ENCODE peak calls at places on chromosome 16, in seven cellular contexts. One of them, this sample, is unnamed. For H3K27me3, the result is how much of the 10 kb centered on the place peaks cover.

GRCh38 chr16:16151315-16151714 is 72.0 kb downstream of the ABCC6 start:
- DNase-seq in cardiac muscle cell: no peak
- DNase-seq in NT2/D1: no peak
- DNase-seq in pancreas: no peak
- DNase-seq in left ventricle myocardium inferior: no peak
- DNase-seq in esophagus muscularis mucosa: no peak
- DNase-seq in IMR-90: peak
- DNase-seq in this sample: no peak

GRCh38 chr16:19856120-19856519 is 28.5 kb downstream of the GPRC5B start:
- DNase-seq in left ventricle myocardium inferior: no peak
- DNase-seq in NT2/D1: no peak
- DNase-seq in IMR-90: no peak
- DNase-seq in cardiac muscle cell: no peak
- DNase-seq in pancreas: no peak
- DNase-seq in esophagus muscularis mucosa: no peak
- DNase-seq in this sample: no peak

GRCh38 chr16:1790611-1791255 is 2.8 kb downstream of the IGFALS start:
- DNase-seq in left ventricle myocardium inferior: no peak
- DNase-seq in IMR-90: no peak
- DNase-seq in NT2/D1: no peak
- DNase-seq in cardiac muscle cell: no peak
- DNase-seq in esophagus muscularis mucosa: no peak
- DNase-seq in pancreas: no peak
- DNase-seq in this sample: no peak

GRCh38 chr16:79982356-79982755 is 381.8 kb upstream of the MAF start:
- DNase-seq in IMR-90: no peak
- DNase-seq in NT2/D1: no peak
- DNase-seq in left ventricle myocardium inferior: no peak
- DNase-seq in esophagus muscularis mucosa: no peak
- DNase-seq in pancreas: no peak
- DNase-seq in cardiac muscle cell: no peak
- DNase-seq in this sample: no peak

GRCh38 chr16:15644306-15644961 is 1.5 kb upstream of the MARF1 start:
- DNase-seq in esophagus muscularis mucosa: no peak
- DNase-seq in left ventricle myocardium inferior: no peak
- DNase-seq in NT2/D1: no peak
- DNase-seq in cardiac muscle cell: no peak
- DNase-seq in IMR-90: no peak
- DNase-seq in pancreas: no peak
- DNase-seq in this sample: peak

GRCh38 chr16:54846761-54847160 is 83.9 kb upstream of the IRX5 start:
- DNase-seq in left ventricle myocardium inferior: no peak
- DNase-seq in IMR-90: no peak
- DNase-seq in NT2/D1: no peak
- DNase-seq in esophagus muscularis mucosa: no peak
- DNase-seq in pancreas: peak
- DNase-seq in cardiac muscle cell: no peak
- DNase-seq in this sample: no peak

GRCh38 chr16:8686031-8686621 is 11.7 kb downstream of the ABAT start:
- DNase-seq in IMR-90: no peak
- DNase-seq in pancreas: peak
- DNase-seq in cardiac muscle cell: no peak
- DNase-seq in NT2/D1: no peak
- DNase-seq in left ventricle myocardium inferior: peak
- DNase-seq in esophagus muscularis mucosa: no peak
- DNase-seq in this sample: peak

GRCh38 chr16:85366031-85366763 is 246.9 kb upstream of the GSE1 start:
- DNase-seq in IMR-90: no peak
- DNase-seq in pancreas: no peak
- DNase-seq in esophagus muscularis mucosa: no peak
- DNase-seq in NT2/D1: peak
- DNase-seq in cardiac muscle cell: no peak
- DNase-seq in left ventricle myocardium inferior: no peak
- DNase-seq in this sample: no peak

GRCh38 chr16:79334127-79334526 is 266.4 kb downstream of the MAF start:
- DNase-seq in cardiac muscle cell: no peak
- DNase-seq in esophagus muscularis mucosa: no peak
- DNase-seq in pancreas: no peak
- DNase-seq in IMR-90: no peak
- DNase-seq in left ventricle myocardium inferior: no peak
- DNase-seq in NT2/D1: no peak
- DNase-seq in this sample: peak

GRCh38 chr16:55078699-55079415 is 148.2 kb downstream of the IRX5 start:
- DNase-seq in esophagus muscularis mucosa: no peak
- DNase-seq in NT2/D1: no peak
- DNase-seq in pancreas: no peak
- DNase-seq in IMR-90: no peak
- DNase-seq in left ventricle myocardium inferior: no peak
- DNase-seq in cardiac muscle cell: no peak
- DNase-seq in this sample: no peak

GRCh38 chr16:1150511-1150982 is 2.4 kb upstream of the CACNA1H start:
- DNase-seq in left ventricle myocardium inferior: no peak
- DNase-seq in NT2/D1: no peak
- DNase-seq in IMR-90: peak
- DNase-seq in pancreas: no peak
- DNase-seq in esophagus muscularis mucosa: no peak
- DNase-seq in cardiac muscle cell: no peak
- DNase-seq in this sample: peak

GRCh38 chr16:25690563-25691143 is 1.1 kb upstream of the HS3ST4 start:
- DNase-seq in IMR-90: no peak
- DNase-seq in pancreas: no peak
- DNase-seq in left ventricle myocardium inferior: no peak
- DNase-seq in cardiac muscle cell: no peak
- DNase-seq in NT2/D1: no peak
- DNase-seq in esophagus muscularis mucosa: no peak
- DNase-seq in this sample: no peak
- H3K27me3 ChIP-seq in IMR-90: under half
- H3K27me3 ChIP-seq in pancreas: under half
- H3K27me3 ChIP-seq in left ventricle myocardium inferior: half or more
- H3K27me3 ChIP-seq in cardiac muscle cell: half or more
- H3K27me3 ChIP-seq in NT2/D1: half or more
- H3K27me3 ChIP-seq in esophagus muscularis mucosa: under half
- H3K27me3 ChIP-seq in this sample: under half

DNA sequence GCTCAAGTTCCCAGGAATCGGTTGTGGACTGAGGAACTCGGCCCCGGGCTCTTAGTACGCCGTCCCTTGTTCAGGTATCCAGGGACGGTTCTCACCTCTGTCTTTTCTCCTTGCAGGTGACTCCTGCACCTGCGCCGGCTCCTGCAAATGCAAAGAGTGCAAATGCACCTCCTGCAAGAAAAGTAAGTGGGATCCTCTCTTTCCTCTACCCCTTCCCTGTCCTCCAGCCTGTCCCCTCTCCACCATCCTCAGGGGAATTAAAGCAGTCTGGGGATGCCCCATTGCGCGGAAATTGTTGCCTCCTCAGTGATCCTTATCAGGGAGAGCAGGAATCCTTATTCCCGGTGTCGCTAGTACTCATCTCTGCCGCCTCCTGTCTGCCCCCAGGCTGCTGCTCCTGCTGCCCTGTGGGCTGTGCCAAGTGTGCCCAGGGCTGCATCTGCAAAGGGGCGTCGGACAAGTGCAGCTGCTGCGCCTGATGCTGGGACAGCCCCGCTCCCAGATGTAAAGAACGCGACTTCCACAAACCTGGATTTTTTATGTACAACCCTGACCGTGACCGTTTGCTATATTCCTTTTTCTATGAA is 585 bp downstream of the MT2A start:
- DNase-seq in cardiac muscle cell: no peak
- DNase-seq in IMR-90: no peak
- DNase-seq in NT2/D1: no peak
- DNase-seq in esophagus muscularis mucosa: no peak
- DNase-seq in pancreas: no peak
- DNase-seq in left ventricle myocardium inferior: no peak
- DNase-seq in this sample: peak
- H3K27me3 ChIP-seq in cardiac muscle cell: half or more
- H3K27me3 ChIP-seq in IMR-90: under half
- H3K27me3 ChIP-seq in NT2/D1: under half
- H3K27me3 ChIP-seq in esophagus muscularis mucosa: under half
- H3K27me3 ChIP-seq in pancreas: under half
- H3K27me3 ChIP-seq in left ventricle myocardium inferior: under half
- H3K27me3 ChIP-seq in this sample: under half

GRCh38 chr16:56605475-56605874 is 2.9 kb upstream of the MT2A start:
- DNase-seq in NT2/D1: no peak
- DNase-seq in IMR-90: no peak
- DNase-seq in pancreas: no peak
- DNase-seq in left ventricle myocardium inferior: no peak
- DNase-seq in cardiac muscle cell: no peak
- DNase-seq in esophagus muscularis mucosa: no peak
- DNase-seq in this sample: no peak

GRCh38 chr16:56607675-56608042 is 725 bp upstream of the MT2A start:
- DNase-seq in esophagus muscularis mucosa: no peak
- DNase-seq in left ventricle myocardium inferior: no peak
- DNase-seq in NT2/D1: no peak
- DNase-seq in cardiac muscle cell: no peak
- DNase-seq in IMR-90: no peak
- DNase-seq in pancreas: no peak
- DNase-seq in this sample: no peak

GRCh38 chr16:56608043-56608875 is at the start of gene MT2A:
- DNase-seq in esophagus muscularis mucosa: peak
- DNase-seq in pancreas: peak
- DNase-seq in left ventricle myocardium inferior: peak
- DNase-seq in IMR-90: peak
- DNase-seq in cardiac muscle cell: peak
- DNase-seq in NT2/D1: peak
- DNase-seq in this sample: peak

GRCh38 chr16:56606071-56606687 is 2.2 kb upstream of the MT2A start:
- DNase-seq in esophagus muscularis mucosa: no peak
- DNase-seq in left ventricle myocardium inferior: no peak
- DNase-seq in pancreas: no peak
- DNase-seq in cardiac muscle cell: peak
- DNase-seq in IMR-90: peak
- DNase-seq in NT2/D1: no peak
- DNase-seq in this sample: no peak

DNA sequence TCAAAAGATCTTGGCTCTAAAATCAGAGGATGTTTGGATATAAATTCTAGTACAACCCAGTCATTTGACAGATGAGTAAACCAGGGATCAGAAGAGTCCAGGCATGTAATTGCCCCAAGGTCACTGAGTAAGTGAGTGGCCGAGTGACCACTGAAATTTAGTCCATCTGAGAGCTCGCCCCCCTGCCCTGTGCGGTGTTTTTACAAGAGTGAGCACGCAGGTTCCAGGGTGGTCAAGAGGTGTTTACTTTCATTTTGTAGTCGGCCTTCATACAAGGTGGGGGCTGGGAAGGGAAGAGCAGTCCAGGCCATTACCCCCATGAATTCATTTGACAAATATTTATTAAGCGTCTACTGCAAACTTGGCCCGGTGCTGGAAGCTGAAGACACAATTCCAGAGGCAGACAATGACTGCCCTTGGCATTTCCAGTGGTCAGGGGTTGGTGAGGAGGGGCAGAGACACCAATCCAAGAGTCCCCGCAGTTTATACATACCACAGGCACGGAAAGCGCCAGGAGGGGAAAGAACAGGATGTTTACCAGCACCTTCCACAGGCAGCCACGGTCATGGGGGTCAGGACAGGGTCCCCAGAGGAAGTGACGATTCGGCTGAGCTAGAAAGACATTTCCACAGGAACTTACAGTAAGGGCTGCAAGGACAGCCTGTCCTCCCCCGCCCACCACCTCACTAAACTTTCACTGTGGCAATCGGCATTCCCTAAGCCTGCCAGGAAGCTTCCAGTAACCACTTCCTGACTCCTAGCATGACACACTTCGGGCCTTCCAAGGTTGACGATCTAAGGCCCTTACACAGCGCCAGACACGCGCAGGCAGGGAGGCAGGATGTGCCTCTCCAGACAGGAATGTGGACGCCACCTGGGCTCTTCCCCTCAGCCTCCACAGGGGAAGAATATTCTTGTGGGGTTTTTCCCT is 1.4 kb upstream of the MT2A start:
- DNase-seq in esophagus muscularis mucosa: peak
- DNase-seq in cardiac muscle cell: peak
- DNase-seq in IMR-90: peak
- DNase-seq in left ventricle myocardium inferior: peak
- DNase-seq in pancreas: peak
- DNase-seq in NT2/D1: no peak
- DNase-seq in this sample: no peak
- H3K27me3 ChIP-seq in esophagus muscularis mucosa: under half
- H3K27me3 ChIP-seq in cardiac muscle cell: half or more
- H3K27me3 ChIP-seq in IMR-90: under half
- H3K27me3 ChIP-seq in left ventricle myocardium inferior: under half
- H3K27me3 ChIP-seq in pancreas: under half
- H3K27me3 ChIP-seq in NT2/D1: under half
- H3K27me3 ChIP-seq in this sample: under half

GRCh38 chr16:49277386-49277742 is 4.3 kb downstream of the CBLN1 start:
- DNase-seq in NT2/D1: no peak
- DNase-seq in cardiac muscle cell: no peak
- DNase-seq in pancreas: no peak
- DNase-seq in IMR-90: no peak
- DNase-seq in left ventricle myocardium inferior: no peak
- DNase-seq in esophagus muscularis mucosa: peak
- DNase-seq in this sample: no peak

GRCh38 chr16:49273771-49274170 is 7.9 kb downstream of the CBLN1 start:
- DNase-seq in left ventricle myocardium inferior: no peak
- DNase-seq in esophagus muscularis mucosa: peak
- DNase-seq in pancreas: no peak
- DNase-seq in NT2/D1: no peak
- DNase-seq in IMR-90: no peak
- DNase-seq in cardiac muscle cell: no peak
- DNase-seq in this sample: no peak

GRCh38 chr16:49276646-49277385 is 4.8 kb downstream of the CBLN1 start:
- DNase-seq in esophagus muscularis mucosa: peak
- DNase-seq in NT2/D1: no peak
- DNase-seq in cardiac muscle cell: no peak
- DNase-seq in IMR-90: no peak
- DNase-seq in pancreas: no peak
- DNase-seq in left ventricle myocardium inferior: no peak
- DNase-seq in this sample: no peak

GRCh38 chr16:49275870-49276269 is 5.8 kb downstream of the CBLN1 start:
- DNase-seq in esophagus muscularis mucosa: peak
- DNase-seq in IMR-90: no peak
- DNase-seq in NT2/D1: no peak
- DNase-seq in pancreas: no peak
- DNase-seq in cardiac muscle cell: no peak
- DNase-seq in left ventricle myocardium inferior: no peak
- DNase-seq in this sample: no peak

DNA sequence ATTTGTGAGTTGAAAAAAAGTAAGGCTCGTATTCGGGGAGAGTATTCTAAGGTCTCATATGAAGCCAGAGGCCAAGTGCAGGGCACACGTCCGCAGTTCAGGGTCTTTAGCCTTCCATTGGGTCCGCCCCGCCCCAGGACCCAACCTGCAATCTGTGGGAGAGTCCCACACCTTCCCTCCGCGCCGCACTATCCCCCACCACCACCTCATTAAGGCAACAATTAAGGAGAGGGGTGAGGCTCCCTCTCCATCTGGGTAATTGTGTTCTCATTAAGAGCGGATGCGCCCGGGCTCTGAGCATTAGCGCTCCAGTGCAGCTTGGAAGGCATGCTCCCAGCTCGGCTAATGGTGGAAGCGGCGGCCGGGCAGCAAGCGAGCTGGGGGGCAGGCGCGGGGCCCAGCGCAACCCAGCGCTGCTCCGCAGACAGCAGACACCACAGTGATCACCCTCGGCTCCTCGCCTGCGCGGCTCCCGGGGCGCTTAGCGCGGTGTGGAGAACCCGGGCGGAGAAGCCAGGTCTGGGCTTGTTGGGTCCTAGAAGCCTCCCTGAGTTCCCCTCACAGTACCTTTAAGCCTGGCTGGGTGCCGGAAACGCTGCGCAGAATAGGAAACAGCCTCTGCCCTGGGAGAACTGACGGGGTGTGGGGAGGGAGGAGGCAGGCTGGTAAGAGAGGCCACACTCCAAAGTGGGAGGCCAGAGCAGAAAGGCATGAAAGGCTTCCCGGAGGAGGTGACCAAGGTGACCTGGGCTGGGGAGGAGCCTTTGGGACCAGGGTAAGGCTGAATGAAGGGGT is 6.5 kb downstream of the CBLN1 start:
- DNase-seq in NT2/D1: no peak
- DNase-seq in IMR-90: no peak
- DNase-seq in pancreas: no peak
- DNase-seq in esophagus muscularis mucosa: peak
- DNase-seq in left ventricle myocardium inferior: no peak
- DNase-seq in cardiac muscle cell: no peak
- DNase-seq in this sample: no peak
- H3K27me3 ChIP-seq in NT2/D1: half or more
- H3K27me3 ChIP-seq in IMR-90: under half
- H3K27me3 ChIP-seq in pancreas: under half
- H3K27me3 ChIP-seq in esophagus muscularis mucosa: half or more
- H3K27me3 ChIP-seq in left ventricle myocardium inferior: half or more
- H3K27me3 ChIP-seq in cardiac muscle cell: half or more
- H3K27me3 ChIP-seq in this sample: under half

This sample was measured in HAP-1.